ENCODE peak calls at places on chromosomes 2 and 18, in four cellular contexts. D is psoas muscle, K is upper lobe of left lung, M is astrocyte of the spinal cord. W is an unnamed sample.

GRCh38 chr18:45666006-45666405 is 50.7 kb downstream of the SLC14A2 start:
- DNase-seq in D (no peak), K (no peak), M (no peak), W (no peak)

GRCh38 chr2:8306530-8307351 is 375.1 kb upstream of the ID2 start:
- DNase-seq in D (no peak), K (no peak), M (peak), W (no peak)

GRCh38 chr2:98324181-98324580 is 22.1 kb upstream of the CNGA3 start:
- DNase-seq in D (no peak), K (no peak), M (peak), W (peak)

GRCh38 chr2:30222031-30222430 is 9.3 kb upstream of the LBH start:
- DNase-seq in D (no peak), K (no peak), M (no peak), W (no peak)

GRCh38 chr2:143525006-143525405 is 395.8 kb downstream of the ARHGAP15 start:
- DNase-seq in D (no peak), K (no peak), M (peak), W (peak)

GRCh38 chr2:131077966-131078365 is 15.3 kb downstream of the FAM168B start:
- DNase-seq in D (no peak), K (no peak), M (no peak), W (no peak)

GRCh38 chr2:42971947-42972736 is 179.8 kb upstream of the HAAO start:
- DNase-seq in D (no peak), K (no peak), M (no peak), W (no peak)

GRCh38 chr2:135504811-135505210 is 26.2 kb downstream of the ZRANB3 start:
- DNase-seq in D (no peak), K (no peak), M (no peak), W (no peak)

GRCh38 chr2:100773538-100773937 is 46.4 kb upstream of the NPAS2 start:
- DNase-seq in D (no peak), K (no peak), M (no peak), W (peak)

GRCh38 chr18:63444567-63444966 is 22.3 kb upstream of the VPS4B start:
- DNase-seq in D (no peak), K (no peak), M (peak), W (peak)

GRCh38 chr2:221635949-221636348 is 63.8 kb upstream of the EPHA4 start:
- DNase-seq in D (no peak), K (no peak), M (no peak), W (no peak)

GRCh38 chr18:13427354-13427753 is 208.8 kb downstream of the LDLRAD4 start:
- DNase-seq in D (no peak), K (no peak), M (no peak), W (no peak)

GRCh38 chr2:71478806-71479205 is 25.4 kb downstream of the DYSF start:
- DNase-seq in D (no peak), K (no peak), M (no peak), W (no peak)

GRCh38 chr2:68119504-68119903 is 38.2 kb upstream of the PNO1 start:
- DNase-seq in D (no peak), K (no peak), M (no peak), W (no peak)

GRCh38 chr2:58240595-58240937 is 559 bp downstream of the FANCL start:
- DNase-seq in D (no peak), K (no peak), M (peak), W (peak)

GRCh38 chr18:22579271-22579670 is 161.6 kb upstream of the CTAGE1 start:
- DNase-seq in D (no peak), K (no peak), M (no peak), W (no peak)

GRCh38 chr2:111617804-111618576 is 266.0 kb downstream of the ANAPC1 start:
- DNase-seq in D (peak), K (peak), M (no peak), W (peak)

GRCh38 chr2:217512259-217512658 is 490.5 kb downstream of the TNS1 start:
- DNase-seq in D (no peak), K (no peak), M (no peak), W (peak)

GRCh38 chr2:222318026-222318711 is 19.4 kb upstream of the PAX3 start:
- DNase-seq in D (peak), K (peak), M (peak), W (peak)

GRCh38 chr2:147177449-147177848 is 667.4 kb upstream of the ACVR2A start:
- DNase-seq in D (no peak), K (no peak), M (no peak), W (peak)

GRCh38 chr2:121191191-121192170 is 93.5 kb downstream of the TFCP2L1 start:
- DNase-seq in D (no peak), K (no peak), M (no peak), W (no peak)

GRCh38 chr2:195660265-195660890 is 3.4 kb downstream of the SLC39A10 start:
- DNase-seq in D (no peak), K (no peak), M (peak), W (peak)

GRCh38 chr2:152534460-152535131 is 182.7 kb downstream of the PRPF40A start:
- DNase-seq in D (no peak), K (no peak), M (no peak), W (no peak)

GRCh38 chr2:121664086-121664485 is 14.8 kb upstream of the CLASP1 start:
- DNase-seq in D (no peak), K (no peak), M (no peak), W (peak)

GRCh38 chr2:27890146-27891062 is at the start of the genes BABAM2 and RBKS:
- DNase-seq in D (peak), K (peak), M (peak), W (peak)

GRCh38 chr2:99754215-99754614 is 264.4 kb upstream of the REV1 start:
- DNase-seq in D (no peak), K (no peak), M (no peak), W (peak)

GRCh38 chr2:636649-637405 is 40.4 kb downstream of the TMEM18 start:
- DNase-seq in D (peak), K (peak), M (peak), W (peak)

GRCh38 chr2:71544919-71545571 is 91.7 kb downstream of the DYSF start:
- DNase-seq in D (peak), K (no peak), M (no peak), W (no peak)

GRCh38 chr2:219419331-219420197 is 1.4 kb downstream of the DES start:
- DNase-seq in D (peak), K (no peak), M (no peak), W (no peak)
- H3K4me3 ChIP-seq in D (peak), K (peak), M (no peak), W (no peak)

GRCh38 chr18:52339891-52340371 is at the start of gene DCC:
- DNase-seq in D (no peak), K (peak), M (peak), W (peak)

GRCh38 chr18:52343138-52343537 is 3.1 kb downstream of the DCC start:
- DNase-seq in D (no peak), K (no peak), M (peak), W (peak)

GRCh38 chr18:52343731-52344340 is 3.8 kb downstream of the DCC start:
- DNase-seq in D (no peak), K (no peak), M (no peak), W (no peak)

GRCh38 chr18:52341617-52342381 is 1.8 kb downstream of the DCC start:
- DNase-seq in D (peak), K (peak), M (peak), W (peak)

GRCh38 chr18:52340466-52341378 is 725 bp downstream of the DCC start:
- DNase-seq in D (no peak), K (peak), M (peak), W (peak)
- H3K4me3 ChIP-seq in D (no peak), K (no peak), M (peak), W (no peak)

GRCh38 chr2:239753537-239753936 is 271.6 kb downstream of the NDUFA10 start:
- DNase-seq in D (no peak), K (peak), M (no peak), W (no peak)

GRCh38 chr2:239750045-239750835 is 274.9 kb downstream of the NDUFA10 start:
- DNase-seq in D (no peak), K (peak), M (no peak), W (no peak)

GRCh38 chr2:239750929-239751718 is 274.0 kb downstream of the NDUFA10 start:
- DNase-seq in D (no peak), K (peak), M (no peak), W (no peak)

GRCh38 chr2:239749272-239749873 is 275.8 kb downstream of the NDUFA10 start:
- DNase-seq in D (no peak), K (peak), M (no peak), W (no peak)

GRCh38 chr2:239751719-239752355 is 273.3 kb downstream of the NDUFA10 start:
- DNase-seq in D (peak), K (peak), M (no peak), W (no peak)
- H3K4me3 ChIP-seq in D (no peak), K (no peak), M (no peak), W (no peak)

DNA sequence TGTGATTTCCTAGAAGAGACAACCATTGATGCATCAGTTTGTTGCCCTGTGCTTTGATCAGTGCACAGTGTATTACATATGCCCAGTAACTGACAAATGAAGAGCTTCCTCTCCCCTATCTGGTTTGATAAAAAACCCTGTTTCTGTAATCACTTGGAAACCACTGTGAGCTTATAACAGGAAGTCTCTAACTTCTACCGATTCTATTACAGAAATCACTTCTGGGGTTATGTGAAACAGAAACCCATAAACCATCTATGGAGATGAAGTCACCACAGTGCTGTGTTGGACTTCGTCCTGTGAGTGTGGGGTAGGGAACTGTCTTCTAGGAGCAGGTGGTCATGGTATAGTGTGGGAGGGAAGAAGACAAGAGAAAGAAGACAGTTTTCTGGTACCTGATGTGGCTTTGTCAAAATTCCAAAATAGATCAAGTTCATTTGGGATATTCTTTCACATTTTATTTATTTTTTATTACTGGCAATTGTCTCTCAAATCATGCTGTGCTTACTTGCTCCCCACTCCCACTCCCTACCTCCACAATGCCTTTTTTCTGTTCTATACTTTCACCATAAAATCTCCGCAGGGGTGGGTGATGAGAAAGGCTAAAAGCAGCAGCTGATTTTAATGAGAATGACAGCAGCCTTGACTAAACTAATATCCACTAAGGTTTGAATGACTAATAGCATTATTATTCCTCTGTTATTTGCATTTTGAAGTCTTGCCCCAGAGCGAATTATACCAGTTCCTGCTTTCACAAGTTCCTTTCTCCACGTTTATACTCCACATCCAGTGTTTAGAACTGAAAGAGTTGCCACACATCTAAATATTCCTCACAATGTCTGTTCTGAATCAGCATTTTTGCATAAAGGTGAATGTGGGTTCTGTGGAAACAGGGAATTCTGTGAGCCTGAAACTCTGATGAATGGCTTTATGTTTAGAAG is 41.7 kb upstream of the RND3 start:
- DNase-seq in D (no peak), K (no peak), M (peak), W (peak)
- H3K4me3 ChIP-seq in D (no peak), K (no peak), M (no peak), W (peak)

DNA sequence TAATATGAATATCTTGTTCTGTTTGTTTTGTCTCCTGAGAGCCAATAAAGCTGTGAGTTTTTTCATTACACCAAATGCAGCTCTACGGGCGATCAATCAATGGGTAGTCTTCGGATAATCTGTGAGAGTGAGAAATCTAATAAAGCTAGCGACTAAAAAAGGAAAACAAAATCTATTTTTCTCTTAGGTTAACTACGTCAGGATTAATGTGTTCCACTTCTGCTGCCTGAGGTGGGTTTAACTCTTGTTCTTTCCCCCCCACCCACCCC is 63.1 kb upstream of the PSMD14 start:
- DNase-seq in D (no peak), K (no peak), M (no peak), W (no peak)
- H3K4me3 ChIP-seq in D (no peak), K (peak), M (no peak), W (no peak)

GRCh38 chr2:85578243-85579180 is 1.1 kb downstream of the VAMP8 start:
- DNase-seq in D (peak), K (peak), M (no peak), W (no peak)
- H3K4me3 ChIP-seq in D (peak), K (peak), M (no peak), W (no peak)

GRCh38 chr2:190913725-190914124 is 33.1 kb downstream of the GLS start:
- DNase-seq in D (no peak), K (no peak), M (no peak), W (no peak)
- H3K4me3 ChIP-seq in D (no peak), K (no peak), M (no peak), W (no peak)

GRCh38 chr18:31102941-31103340 is 720 bp upstream of the DSC2 start:
- DNase-seq in D (no peak), K (no peak), M (no peak), W (no peak)
- H3K4me3 ChIP-seq in D (no peak), K (no peak), M (no peak), W (no peak)

DNA sequence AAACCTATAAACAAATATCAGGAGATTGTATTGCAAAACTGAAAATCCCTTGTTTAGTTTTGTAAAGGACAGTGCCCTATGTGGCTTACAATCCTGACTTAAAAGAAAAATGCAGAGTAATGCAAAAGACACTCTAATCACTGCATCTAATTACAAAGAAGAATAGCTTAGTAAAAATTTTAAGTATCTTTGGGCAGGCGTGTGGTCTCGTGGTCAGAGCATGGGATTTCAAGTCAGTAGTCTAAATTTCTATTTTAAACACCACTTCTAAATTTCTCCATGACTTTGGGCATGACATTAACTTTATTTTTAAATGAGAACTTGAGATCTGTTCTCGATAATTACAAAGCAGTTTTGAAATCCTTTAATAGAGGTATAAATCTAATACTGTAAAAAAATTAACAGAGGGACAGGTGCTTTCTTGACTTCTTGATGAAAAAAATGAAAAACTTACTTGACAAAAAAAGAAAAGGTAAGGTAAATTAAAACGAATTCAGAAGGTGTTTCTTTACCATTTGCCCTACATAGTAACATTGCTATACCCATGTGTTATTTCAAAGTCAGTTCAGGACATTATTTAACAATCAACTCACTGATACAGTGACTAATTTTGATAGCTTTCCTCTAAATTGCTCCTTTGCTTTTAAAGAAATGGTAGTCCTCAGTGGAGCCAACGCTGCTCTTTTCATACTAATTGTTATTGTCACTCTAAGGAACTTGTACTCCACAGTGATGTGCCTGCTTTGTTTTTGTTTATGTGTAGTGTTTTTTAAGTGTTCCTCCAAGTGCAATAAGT is 17.6 kb upstream of the FTCDNL1 start:
- DNase-seq in D (no peak), K (no peak), M (no peak), W (no peak)
- H3K4me3 ChIP-seq in D (peak), K (no peak), M (no peak), W (no peak)

W was measured in foreskin fibroblast.